ENCODE peak calls at places on chromosomes 4 and X, in nine cellular contexts. J is KBM-7, V is HT1080, S is prostate gland, N is HFFc6, O is D341Med, Q is mucosa of gallbladder, D is OCI-LY7, Z is astrocyte. T is an unnamed sample.

GRCh38 chr4:3402409-3403103 is 39.2 kb upstream of the HGFAC start:
- DNase-seq in J (no peak), V (peak), S (no peak), N (peak), O (no peak), Q (no peak), D (no peak), Z (peak), T (no peak)

GRCh38 chr4:113012776-113013175 is 36.7 kb upstream of the ANK2 start:
- DNase-seq in J (no peak), V (no peak), S (no peak), N (no peak), O (no peak), Q (no peak), D (no peak), Z (no peak), T (no peak)

GRCh38 chr4:162560073-162560472 is 396.3 kb upstream of the FSTL5 start:
- DNase-seq in J (no peak), V (no peak), S (no peak), N (no peak), O (no peak), Q (no peak), D (no peak), Z (no peak), T (no peak)

GRCh38 chr4:25913056-25913850 is 767 bp upstream of the SMIM20 start:
- DNase-seq in J (no peak), V (peak), S (no peak), N (no peak), O (peak), Q (peak), D (peak), Z (no peak), T (peak)

GRCh38 chrX:41337140-41337539 is 3.2 kb downstream of the DDX3X start:
- DNase-seq in J (no peak), V (no peak), S (no peak), N (no peak), O (no peak), Q (no peak), D (no peak), Z (no peak), T (no peak)

GRCh38 chr4:86961605-86962295 is 26.9 kb downstream of the AFF1 start:
- DNase-seq in J (peak), V (no peak), S (no peak), N (peak), O (no peak), Q (no peak), D (peak), Z (peak), T (no peak)

GRCh38 chr4:3168029-3168428 is 80.9 kb upstream of the MSANTD1 start:
- DNase-seq in J (no peak), V (no peak), S (no peak), N (peak), O (no peak), Q (no peak), D (peak), Z (peak), T (no peak)

GRCh38 chrX:48794993-48795501 is 6.8 kb upstream of the HDAC6 start:
- DNase-seq in J (no peak), V (peak), S (no peak), N (peak), O (no peak), Q (no peak), D (no peak), Z (peak), T (no peak)

GRCh38 chr4:13535708-13536361 is 8.5 kb downstream of the NKX3-2 start:
- DNase-seq in J (no peak), V (no peak), S (no peak), N (no peak), O (peak), Q (no peak), D (no peak), Z (no peak), T (no peak)

GRCh38 chrX:40103565-40104323 is 6.0 kb upstream of the BCOR start:
- DNase-seq in J (no peak), V (no peak), S (no peak), N (no peak), O (no peak), Q (no peak), D (no peak), Z (no peak), T (no peak)

GRCh38 chrX:53356186-53356585 is 66.3 kb downstream of the SMC1A start:
- DNase-seq in J (no peak), V (no peak), S (no peak), N (no peak), O (no peak), Q (no peak), D (peak), Z (no peak), T (no peak)

GRCh38 chr4:108053281-108053701 is 63.6 kb downstream of the HADH start:
- DNase-seq in J (no peak), V (no peak), S (no peak), N (no peak), O (no peak), Q (no peak), D (no peak), Z (peak), T (no peak)

GRCh38 chrX:115344885-115345653 is 55.6 kb downstream of the LUZP4 start:
- DNase-seq in J (no peak), V (peak), S (peak), N (peak), O (no peak), Q (peak), D (no peak), Z (peak), T (peak)

GRCh38 chrX:153410888-153411254 is 401 bp upstream of the ZFP92 start:
- DNase-seq in J (no peak), V (no peak), S (no peak), N (no peak), O (no peak), Q (no peak), D (no peak), Z (no peak), T (no peak)

GRCh38 chrX:135892781-135893180 is 463 bp downstream of the CT45A10 start:
- DNase-seq in J (no peak), V (peak), S (no peak), N (no peak), O (no peak), Q (no peak), D (no peak), Z (no peak), T (no peak)

GRCh38 chrX:115419094-115419493 is 129.6 kb downstream of the LUZP4 start:
- DNase-seq in J (no peak), V (no peak), S (no peak), N (no peak), O (no peak), Q (no peak), D (no peak), Z (peak), T (no peak)

GRCh38 chr4:27836505-27836904 is 975.9 kb downstream of the STIM2 start:
- DNase-seq in J (no peak), V (no peak), S (no peak), N (peak), O (no peak), Q (no peak), D (no peak), Z (peak), T (no peak)

GRCh38 chr4:81085291-81085690 is 54.8 kb downstream of the BMP3 start:
- DNase-seq in J (no peak), V (peak), S (no peak), N (no peak), O (no peak), Q (no peak), D (no peak), Z (no peak), T (no peak)

GRCh38 chr4:7597281-7597680 is 162.6 kb upstream of the PSAPL1 start:
- DNase-seq in J (no peak), V (no peak), S (no peak), N (no peak), O (no peak), Q (no peak), D (no peak), Z (no peak), T (no peak)

GRCh38 chr4:26330186-26330787 is 9.5 kb downstream of the RBPJ start:
- DNase-seq in J (peak), V (peak), S (peak), N (peak), O (peak), Q (peak), D (peak), Z (peak), T (peak)

GRCh38 chrX:134646170-134646569 is 12.1 kb downstream of the PLAC1 start:
- DNase-seq in J (no peak), V (no peak), S (no peak), N (no peak), O (no peak), Q (no peak), D (no peak), Z (no peak), T (no peak)

GRCh38 chrX:16559206-16559619 is 90.7 kb upstream of the S100G start:
- DNase-seq in J (no peak), V (no peak), S (no peak), N (peak), O (no peak), Q (no peak), D (no peak), Z (peak), T (no peak)

GRCh38 chr4:154807042-154807630 is 26.1 kb downstream of the RBM46 start:
- DNase-seq in J (peak), V (peak), S (no peak), N (peak), O (no peak), Q (no peak), D (peak), Z (peak), T (peak)

GRCh38 chr4:138912714-138913340 is 102.8 kb upstream of the NOCT start:
- DNase-seq in J (no peak), V (no peak), S (no peak), N (no peak), O (no peak), Q (no peak), D (no peak), Z (no peak), T (no peak)

GRCh38 chrX:18424482-18425198 is 768 bp upstream of the CDKL5 start:
- DNase-seq in J (peak), V (peak), S (no peak), N (peak), O (peak), Q (no peak), D (peak), Z (peak), T (no peak)

GRCh38 chr4:13476915-13477314 is 7.2 kb downstream of the RAB28 start:
- DNase-seq in J (peak), V (peak), S (no peak), N (peak), O (no peak), Q (no peak), D (no peak), Z (peak), T (no peak)

GRCh38 chr4:7400671-7401298 is 33.9 kb downstream of the PSAPL1 start:
- DNase-seq in J (no peak), V (no peak), S (no peak), N (no peak), O (no peak), Q (no peak), D (no peak), Z (no peak), T (no peak)

GRCh38 chr4:96164814-96165351 is 325.0 kb downstream of the PDHA2 start:
- DNase-seq in J (no peak), V (peak), S (no peak), N (peak), O (no peak), Q (no peak), D (no peak), Z (peak), T (no peak)